ENCODE peak calls at places on chromosomes 16 and 17, in nine cellular contexts. U is mesothelial cell of epicardium; F is GM13977; K is tibial artery; O is RWPE1; V is GM10248; Y is mucosa of descending colon; P is cardiac fibroblast; N is activated CD8-positive, alpha-beta T cell treated with anti-CD3 and anti-CD28 coated beads for 36 hours. D is an unnamed sample.

GRCh38 chr17:59377410-59377809 is 46.0 kb downstream of the YPEL2 start:
- DNase-seq in U (no peak), F (no peak), K (peak; percentile 81), O (no peak), V (no peak), Y (no peak), P (peak; percentile 66), N (no peak), D (no peak)

GRCh38 chr17:29664743-29665479 is 42.2 kb upstream of the CORO6 start:
- DNase-seq in U (no peak), F (peak; percentile 36), K (no peak), O (peak; percentile 70), V (peak; percentile 37), Y (no peak), P (peak; percentile 74), N (peak; percentile 18), D (no peak)

GRCh38 chr17:2174471-2175293 is 119.8 kb downstream of the HIC1 start:
- DNase-seq in U (peak; percentile 33), F (no peak), K (peak; percentile 84), O (no peak), V (no peak), Y (peak; percentile 49), P (peak; percentile 98), N (no peak), D (no peak)

GRCh38 chr17:11515901-11516300 is 82.4 kb upstream of the DNAH9 start:
- DNase-seq in U (no peak), F (no peak), K (no peak), O (no peak), V (no peak), Y (no peak), P (no peak), N (no peak), D (no peak)

GRCh38 chr17:28928061-28928460 is 23.3 kb downstream of the PHF12 start:
- DNase-seq in U (no peak), F (no peak), K (no peak), O (no peak), V (no peak), Y (no peak), P (peak; percentile 70), N (peak; percentile 66), D (no peak)

GRCh38 chr17:518047-518735 is 165.6 kb upstream of the RPH3AL start:
- DNase-seq in U (no peak), F (no peak), K (no peak), O (no peak), V (no peak), Y (no peak), P (no peak), N (no peak), D (no peak)

GRCh38 chr16:10876305-10876704 is 697 bp upstream of the CIITA start:
- DNase-seq in U (no peak), F (no peak), K (no peak), O (no peak), V (no peak), Y (no peak), P (no peak), N (no peak), D (no peak)

GRCh38 chr16:23801387-23801786 is 34.4 kb upstream of the PRKCB start:
- DNase-seq in U (peak; percentile 31), F (peak; percentile 62), K (peak; percentile 80), O (peak; percentile 63), V (peak; percentile 71), Y (peak; percentile 90), P (peak; percentile 65), N (peak; percentile 88), D (no peak)

GRCh38 chr17:63552211-63552610 is 1.9 kb downstream of the DCAF7 start:
- DNase-seq in U (no peak), F (no peak), K (no peak), O (no peak), V (no peak), Y (no peak), P (peak; percentile 21), N (no peak), D (no peak)

GRCh38 chr17:78959803-78960202 is 19.9 kb downstream of the LGALS3BP start:
- DNase-seq in U (no peak), F (no peak), K (no peak), O (no peak), V (no peak), Y (no peak), P (no peak), N (no peak), D (no peak)

GRCh38 chr17:67531291-67531690 is 154.2 kb downstream of the PITPNC1 start:
- DNase-seq in U (no peak), F (peak; percentile 83), K (no peak), O (no peak), V (peak; percentile 80), Y (peak; percentile 36), P (peak; percentile 16), N (peak; percentile 17), D (no peak)

GRCh38 chr17:72691017-72691416 is 401.5 kb downstream of the SLC39A11 start:
- DNase-seq in U (no peak), F (no peak), K (no peak), O (no peak), V (no peak), Y (no peak), P (no peak), N (no peak), D (no peak)
- TF ChIP-seq CTCF in U (no peak), F (no peak), K (no peak), O (no peak), V (no peak), Y (no peak), P (no peak), N (no peak), D (no peak)

DNA sequence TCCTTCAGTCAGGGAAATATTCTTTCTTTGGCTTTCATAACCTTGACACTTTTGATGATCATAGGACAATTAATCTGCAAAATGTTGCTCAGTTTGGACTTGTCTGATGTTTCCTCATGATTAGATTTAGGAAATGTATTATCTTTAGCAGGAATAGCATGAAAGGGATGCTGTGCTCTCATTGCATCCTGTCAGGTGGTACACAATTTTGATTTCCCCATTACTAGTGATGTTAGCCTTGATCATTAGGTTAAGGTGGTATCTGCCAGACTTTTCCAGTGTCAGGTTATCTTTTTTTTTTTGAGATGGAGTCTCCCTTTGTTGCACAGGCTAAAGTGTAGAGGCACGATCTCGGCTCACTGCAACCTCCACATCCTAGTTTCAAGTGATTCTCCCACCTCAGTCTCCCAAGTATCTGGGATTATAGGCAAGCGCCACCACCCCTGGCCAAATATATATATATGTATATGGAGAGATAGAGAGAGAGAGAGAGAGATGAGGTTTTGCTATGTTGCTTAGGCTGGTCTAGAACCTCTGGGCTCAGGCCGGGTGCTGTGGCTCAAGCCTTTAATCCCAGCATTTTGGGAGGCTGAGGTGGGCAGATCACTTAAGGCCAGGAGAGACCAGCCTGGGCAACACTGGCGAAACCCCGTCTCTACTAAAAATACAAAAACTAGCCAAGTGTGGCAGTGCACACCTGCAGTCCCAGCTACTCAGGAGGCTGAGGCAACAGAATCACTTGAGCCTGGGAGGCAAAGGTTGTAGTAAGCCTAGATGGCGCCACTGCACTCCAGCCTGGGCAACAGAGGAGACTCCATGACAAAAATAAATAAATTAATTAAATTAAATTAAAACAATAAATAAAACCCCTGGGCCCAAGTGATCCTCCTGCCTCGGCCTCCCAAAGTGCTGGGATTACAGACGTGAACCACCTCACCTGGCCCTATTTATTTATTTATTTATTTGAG is 15.8 kb upstream of the CAVIN1 start:
- DNase-seq in U (no peak), F (no peak), K (no peak), O (no peak), V (no peak), Y (peak; percentile 52), P (peak; percentile 55), N (peak; percentile 77), D (no peak)
- TF ChIP-seq CTCF in U (no peak), F (peak; percentile 74), K (peak; percentile 19), O (no peak), V (peak; percentile 50), Y (peak; percentile 26), P (peak; percentile 50), N (peak; percentile 62), D (peak; percentile 73)

DNA sequence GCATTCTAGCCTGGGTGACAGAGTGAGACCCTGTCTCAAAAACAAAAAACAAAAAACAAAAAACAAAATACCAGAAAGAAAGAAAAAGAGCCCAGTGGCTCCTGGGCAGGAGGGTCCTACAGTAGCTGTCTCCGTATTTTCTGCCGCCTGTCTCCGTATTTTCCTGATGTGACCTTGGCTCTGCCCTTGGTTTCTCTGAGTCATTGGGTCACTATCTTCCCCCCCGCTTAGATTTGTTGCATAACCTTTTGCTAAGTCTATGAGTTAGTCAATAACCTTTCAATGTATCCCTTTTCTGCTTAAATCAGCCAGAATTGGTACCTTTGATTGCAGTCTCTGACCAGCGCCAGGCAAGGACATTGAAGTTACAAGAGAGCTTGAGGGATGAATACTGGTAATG is 36.9 kb downstream of the MIS12 start:
- DNase-seq in U (no peak), F (no peak), K (no peak), O (no peak), V (no peak), Y (no peak), P (no peak), N (no peak), D (no peak)
- TF ChIP-seq CTCF in U (no peak), F (no peak), K (no peak), O (no peak), V (no peak), Y (no peak), P (no peak), N (no peak), D (no peak)

GRCh38 chr17:74351552-74352210 is 10.0 kb downstream of the BTBD17 start:
- DNase-seq in U (no peak), F (no peak), K (no peak), O (no peak), V (no peak), Y (no peak), P (no peak), N (peak; percentile 11), D (no peak)

GRCh38 chr17:74355065-74355464 is 6.6 kb downstream of the BTBD17 start:
- DNase-seq in U (no peak), F (no peak), K (no peak), O (no peak), V (no peak), Y (no peak), P (no peak), N (no peak), D (no peak)

GRCh38 chr17:74354561-74354960 is 7.1 kb downstream of the BTBD17 start:
- DNase-seq in U (no peak), F (no peak), K (no peak), O (no peak), V (no peak), Y (no peak), P (no peak), N (no peak), D (no peak)

GRCh38 chr17:74353446-74354060 is 8.1 kb downstream of the BTBD17 start:
- DNase-seq in U (no peak), F (no peak), K (no peak), O (no peak), V (no peak), Y (no peak), P (no peak), N (no peak), D (no peak)

DNA sequence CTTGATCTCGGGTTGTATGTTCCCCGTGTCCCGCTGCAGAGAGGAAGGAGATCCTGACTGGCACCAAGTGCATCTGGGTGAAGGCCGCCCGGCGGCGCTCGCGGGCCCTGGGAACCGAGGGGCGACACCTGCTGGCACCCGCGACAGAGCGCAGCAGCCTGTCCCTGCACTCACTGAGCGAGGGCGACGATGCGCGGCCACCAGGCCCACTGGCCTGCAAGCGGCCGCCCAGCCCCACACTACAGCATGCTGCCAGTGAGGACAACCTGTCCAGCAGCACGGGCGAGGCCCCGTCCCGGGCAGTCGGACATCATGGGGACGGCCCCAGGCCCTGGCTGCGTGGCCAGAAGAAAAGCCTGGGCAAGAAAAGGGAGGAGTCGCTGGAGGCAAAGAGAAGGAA is 7.5 kb downstream of the BTBD17 start:
- DNase-seq in U (no peak), F (peak; percentile 88), K (no peak), O (no peak), V (peak; percentile 84), Y (peak; percentile 77), P (peak; percentile 9), N (peak; percentile 83), D (no peak)
- TF ChIP-seq CTCF in U (no peak), F (peak; percentile 93), K (no peak), O (peak; percentile 17), V (peak; percentile 79), Y (peak; percentile 60), P (peak; percentile 16), N (peak; percentile 94), D (peak; percentile 75)